ENCODE peak calls at places on chromosomes 11 and 22, in four cellular contexts. C, X, Z and H are unnamed samples.

GRCh38 chr11:63920126-63920869 is 3.3 kb upstream of the RCOR2 start:
- DNase-seq in Z (no peak), X (peak), C (no peak), H (peak)

GRCh38 chr22:27116295-27116694 is 458.9 kb downstream of the MIAT start:
- DNase-seq in C (no peak), X (no peak), Z (peak), H (no peak)

GRCh38 chr11:96614846-96615245 is 225.0 kb downstream of the JRKL start:
- DNase-seq in Z (no peak), X (no peak), C (no peak), H (no peak)

GRCh38 chr11:30545507-30545906 is 40.6 kb downstream of the MPPED2 start:
- DNase-seq in C (no peak), Z (no peak), X (no peak), H (no peak)

GRCh38 chr11:121071456-121072236 is 29.4 kb upstream of the TECTA start:
- DNase-seq in X (no peak), C (no peak), Z (no peak), H (no peak)

GRCh38 chr22:49632199-49633009 is 195.3 kb downstream of the BRD1 start:
- DNase-seq in X (peak), C (peak), Z (peak), H (peak)

GRCh38 chr11:11396290-11397042 is 43.4 kb upstream of the CSNK2A3 start:
- DNase-seq in X (no peak), C (no peak), Z (no peak), H (no peak)

GRCh38 chr11:133021503-133021902 is 510.8 kb downstream of the OPCML start:
- DNase-seq in X (no peak), C (no peak), Z (no peak), H (no peak)

GRCh38 chr11:6604081-6604626 is 580 bp downstream of the ILK start:
- DNase-seq in C (peak), X (peak), Z (no peak), H (no peak)

GRCh38 chr11:126815111-126815510 is 185.5 kb downstream of the KIRREL3 start:
- DNase-seq in Z (no peak), C (no peak), X (no peak), H (no peak)

GRCh38 chr11:69943066-69943465 is 123.8 kb upstream of the FGF3 start:
- DNase-seq in C (no peak), X (no peak), Z (no peak), H (no peak)

GRCh38 chr11:35902961-35903360 is 40.9 kb upstream of the LDLRAD3 start:
- DNase-seq in Z (no peak), X (no peak), C (no peak), H (no peak)

GRCh38 chr11:58334708-58335107 is 24.2 kb downstream of the OR5B17 start:
- DNase-seq in C (no peak), Z (no peak), X (no peak), H (no peak)

GRCh38 chr11:34065505-34066203 is 14.1 kb downstream of the CAPRIN1 start:
- DNase-seq in C (peak), X (no peak), Z (no peak), H (no peak)

GRCh38 chr11:11728371-11728770 is 106.6 kb upstream of the GALNT18 start:
- DNase-seq in Z (no peak), X (no peak), C (no peak), H (no peak)

GRCh38 chr11:104531075-104531474 is 367.1 kb upstream of the PDGFD start:
- DNase-seq in Z (no peak), C (no peak), X (no peak), H (no peak)

GRCh38 chr22:46732513-46732912 is 5.5 kb downstream of the CERK start:
- DNase-seq in X (no peak), C (no peak), Z (no peak), H (no peak)

GRCh38 chr22:25183959-25184619 is 15.6 kb upstream of the CRYBB3 start:
- DNase-seq in X (no peak), C (no peak), Z (no peak), H (no peak)

GRCh38 chr11:93005239-93005638 is 35.8 kb downstream of the MTNR1B start:
- DNase-seq in Z (no peak), C (no peak), X (no peak), H (no peak)

GRCh38 chr22:33020721-33021120 is 37.5 kb downstream of the SYN3 start:
- DNase-seq in Z (no peak), X (no peak), C (no peak), H (no peak)

GRCh38 chr11:25855916-25856315 is 476.0 kb upstream of the ANO3 start:
- DNase-seq in X (no peak), C (no peak), Z (no peak), H (no peak)

GRCh38 chr11:8871283-8871775 is 39.7 kb upstream of the AKIP1 start:
- DNase-seq in X (peak), Z (peak), C (no peak), H (no peak)